ENCODE peak calls at places on chromosomes 7 and 10, in eight cellular contexts. One of them, this sample, is unnamed.

GRCh38 chr10:30540286-30540685 is 89.3 kb downstream of the LYZL2 start:
- DNase-seq in right atrium auricular region: no peak
- DNase-seq in activated naive CD8-positive, alpha-beta T cell treated with anti-CD3 and anti-CD28 coated beads for 36 hours: no peak
- DNase-seq in left cardiac atrium: no peak
- DNase-seq in Kasumi-1: no peak
- DNase-seq in heart right ventricle: no peak
- DNase-seq in astrocyte of the cerebellum: no peak
- DNase-seq in NCI-H446: no peak
- DNase-seq in this sample: no peak

GRCh38 chr10:87842776-87843497 is 20.4 kb downstream of the KLLN start:
- DNase-seq in right atrium auricular region: no peak
- DNase-seq in activated naive CD8-positive, alpha-beta T cell treated with anti-CD3 and anti-CD28 coated beads for 36 hours: no peak
- DNase-seq in left cardiac atrium: no peak
- DNase-seq in Kasumi-1: no peak
- DNase-seq in heart right ventricle: no peak
- DNase-seq in astrocyte of the cerebellum: no peak
- DNase-seq in NCI-H446: no peak
- DNase-seq in this sample: peak

GRCh38 chr7:88881136-88881535 is 85.6 kb upstream of the TEX47 start:
- DNase-seq in right atrium auricular region: no peak
- DNase-seq in activated naive CD8-positive, alpha-beta T cell treated with anti-CD3 and anti-CD28 coated beads for 36 hours: no peak
- DNase-seq in left cardiac atrium: no peak
- DNase-seq in Kasumi-1: no peak
- DNase-seq in heart right ventricle: no peak
- DNase-seq in astrocyte of the cerebellum: no peak
- DNase-seq in NCI-H446: no peak
- DNase-seq in this sample: no peak

GRCh38 chr7:66921918-66922486 is 977 bp downstream of the TMEM248 start:
- DNase-seq in right atrium auricular region: no peak
- DNase-seq in activated naive CD8-positive, alpha-beta T cell treated with anti-CD3 and anti-CD28 coated beads for 36 hours: no peak
- DNase-seq in left cardiac atrium: no peak
- DNase-seq in Kasumi-1: no peak
- DNase-seq in heart right ventricle: no peak
- DNase-seq in astrocyte of the cerebellum: no peak
- DNase-seq in NCI-H446: no peak
- DNase-seq in this sample: no peak

GRCh38 chr7:131692131-131692960 is 135.9 kb upstream of the PODXL start:
- DNase-seq in right atrium auricular region: peak
- DNase-seq in activated naive CD8-positive, alpha-beta T cell treated with anti-CD3 and anti-CD28 coated beads for 36 hours: peak
- DNase-seq in left cardiac atrium: peak
- DNase-seq in Kasumi-1: peak
- DNase-seq in heart right ventricle: peak
- DNase-seq in astrocyte of the cerebellum: no peak
- DNase-seq in NCI-H446: no peak
- DNase-seq in this sample: peak

GRCh38 chr10:12902135-12902572 is 99.4 kb downstream of the CCDC3 start:
- DNase-seq in right atrium auricular region: peak
- DNase-seq in activated naive CD8-positive, alpha-beta T cell treated with anti-CD3 and anti-CD28 coated beads for 36 hours: peak
- DNase-seq in left cardiac atrium: peak
- DNase-seq in Kasumi-1: peak
- DNase-seq in heart right ventricle: peak
- DNase-seq in astrocyte of the cerebellum: peak
- DNase-seq in NCI-H446: peak
- DNase-seq in this sample: peak

GRCh38 chr7:155467846-155468821 is 10.2 kb downstream of the EN2 start:
- DNase-seq in right atrium auricular region: no peak
- DNase-seq in activated naive CD8-positive, alpha-beta T cell treated with anti-CD3 and anti-CD28 coated beads for 36 hours: no peak
- DNase-seq in left cardiac atrium: no peak
- DNase-seq in Kasumi-1: no peak
- DNase-seq in heart right ventricle: no peak
- DNase-seq in astrocyte of the cerebellum: no peak
- DNase-seq in NCI-H446: no peak
- DNase-seq in this sample: no peak

GRCh38 chr7:38373155-38373554 is 99.7 kb upstream of the TARP start:
- DNase-seq in right atrium auricular region: no peak
- DNase-seq in activated naive CD8-positive, alpha-beta T cell treated with anti-CD3 and anti-CD28 coated beads for 36 hours: no peak
- DNase-seq in left cardiac atrium: no peak
- DNase-seq in Kasumi-1: no peak
- DNase-seq in heart right ventricle: no peak
- DNase-seq in astrocyte of the cerebellum: no peak
- DNase-seq in NCI-H446: no peak
- DNase-seq in this sample: no peak

GRCh38 chr10:1114355-1115261 is 58.4 kb downstream of the WDR37 start:
- DNase-seq in right atrium auricular region: no peak
- DNase-seq in activated naive CD8-positive, alpha-beta T cell treated with anti-CD3 and anti-CD28 coated beads for 36 hours: no peak
- DNase-seq in left cardiac atrium: no peak
- DNase-seq in Kasumi-1: no peak
- DNase-seq in heart right ventricle: no peak
- DNase-seq in astrocyte of the cerebellum: no peak
- DNase-seq in NCI-H446: no peak
- DNase-seq in this sample: no peak